ENCODE peak calls at places on chromosomes 6 and 20, in six cellular contexts. One of them, this sample, is unnamed.

GRCh38 chr20:2305479-2305878 is 9.7 kb downstream of the TGM3 start:
- DNase-seq in activated CD8-positive, alpha-beta T cell treated with anti-CD3 and anti-CD28 coated beads for 36 hours: no peak
- DNase-seq in fibroblast of lung: no peak
- DNase-seq in WTC11: no peak
- DNase-seq in left lung: no peak
- DNase-seq in HCT116: no peak
- DNase-seq in this sample: no peak

GRCh38 chr6:77462359-77463307 is 658 bp downstream of the HTR1B start:
- DNase-seq in left lung: no peak
- DNase-seq in HCT116: no peak
- DNase-seq in WTC11: peak; percentile 54
- DNase-seq in activated CD8-positive, alpha-beta T cell treated with anti-CD3 and anti-CD28 coated beads for 36 hours: no peak
- DNase-seq in fibroblast of lung: peak; percentile 50
- DNase-seq in this sample: peak; percentile 39

GRCh38 chr20:39310363-39311037 is 348.4 kb downstream of the DHX35 start:
- DNase-seq in HCT116: no peak
- DNase-seq in activated CD8-positive, alpha-beta T cell treated with anti-CD3 and anti-CD28 coated beads for 36 hours: no peak
- DNase-seq in fibroblast of lung: no peak
- DNase-seq in WTC11: peak; percentile 15
- DNase-seq in left lung: no peak
- DNase-seq in this sample: no peak

GRCh38 chr6:108526739-108527174 is 34.0 kb upstream of the FOXO3 start:
- DNase-seq in left lung: no peak
- DNase-seq in fibroblast of lung: peak; percentile 35
- DNase-seq in activated CD8-positive, alpha-beta T cell treated with anti-CD3 and anti-CD28 coated beads for 36 hours: no peak
- DNase-seq in HCT116: no peak
- DNase-seq in WTC11: no peak
- DNase-seq in this sample: peak; percentile 23

GRCh38 chr6:7241160-7241559 is 71.8 kb downstream of the SSR1 start:
- DNase-seq in left lung: no peak
- DNase-seq in WTC11: no peak
- DNase-seq in activated CD8-positive, alpha-beta T cell treated with anti-CD3 and anti-CD28 coated beads for 36 hours: no peak
- DNase-seq in fibroblast of lung: no peak
- DNase-seq in HCT116: no peak
- DNase-seq in this sample: no peak

GRCh38 chr20:10728873-10729670 is 55.3 kb upstream of the JAG1 start:
- DNase-seq in fibroblast of lung: peak; percentile 78
- DNase-seq in activated CD8-positive, alpha-beta T cell treated with anti-CD3 and anti-CD28 coated beads for 36 hours: no peak
- DNase-seq in left lung: no peak
- DNase-seq in HCT116: no peak
- DNase-seq in WTC11: no peak
- DNase-seq in this sample: no peak

GRCh38 chr20:38168791-38169589 is 3.9 kb upstream of the TGM2 start:
- DNase-seq in left lung: peak; percentile 78
- DNase-seq in fibroblast of lung: no peak
- DNase-seq in WTC11: no peak
- DNase-seq in HCT116: no peak
- DNase-seq in activated CD8-positive, alpha-beta T cell treated with anti-CD3 and anti-CD28 coated beads for 36 hours: no peak
- DNase-seq in this sample: no peak

GRCh38 chr6:82415820-82416219 is 52.2 kb downstream of the TPBG start:
- DNase-seq in HCT116: no peak
- DNase-seq in activated CD8-positive, alpha-beta T cell treated with anti-CD3 and anti-CD28 coated beads for 36 hours: no peak
- DNase-seq in left lung: no peak
- DNase-seq in fibroblast of lung: no peak
- DNase-seq in WTC11: no peak
- DNase-seq in this sample: no peak

GRCh38 chr6:129860901-129861665 is at the start of gene TMEM244:
- DNase-seq in WTC11: no peak
- DNase-seq in activated CD8-positive, alpha-beta T cell treated with anti-CD3 and anti-CD28 coated beads for 36 hours: peak; percentile 16
- DNase-seq in left lung: no peak
- DNase-seq in fibroblast of lung: peak; percentile 76
- DNase-seq in HCT116: no peak
- DNase-seq in this sample: no peak

GRCh38 chr20:49435639-49436038 is 46.8 kb downstream of the KCNB1 start:
- DNase-seq in left lung: no peak
- DNase-seq in fibroblast of lung: no peak
- DNase-seq in HCT116: no peak
- DNase-seq in activated CD8-positive, alpha-beta T cell treated with anti-CD3 and anti-CD28 coated beads for 36 hours: no peak
- DNase-seq in WTC11: no peak
- DNase-seq in this sample: no peak

GRCh38 chr6:16761469-16762264 is 407 bp upstream of the ATXN1 start:
- DNase-seq in activated CD8-positive, alpha-beta T cell treated with anti-CD3 and anti-CD28 coated beads for 36 hours: peak; percentile 91
- DNase-seq in fibroblast of lung: peak; percentile 93
- DNase-seq in WTC11: peak; percentile 87
- DNase-seq in HCT116: peak; percentile 74
- DNase-seq in left lung: peak; percentile 90
- DNase-seq in this sample: peak; percentile 83

GRCh38 chr20:7240490-7240889 is 473.0 kb downstream of the BMP2 start:
- DNase-seq in left lung: no peak
- DNase-seq in HCT116: no peak
- DNase-seq in fibroblast of lung: no peak
- DNase-seq in WTC11: no peak
- DNase-seq in activated CD8-positive, alpha-beta T cell treated with anti-CD3 and anti-CD28 coated beads for 36 hours: no peak
- DNase-seq in this sample: no peak

GRCh38 chr6:143973097-143973979 is 34.7 kb downstream of the PLAGL1 start:
- DNase-seq in fibroblast of lung: no peak
- DNase-seq in HCT116: no peak
- DNase-seq in left lung: no peak
- DNase-seq in activated CD8-positive, alpha-beta T cell treated with anti-CD3 and anti-CD28 coated beads for 36 hours: no peak
- DNase-seq in WTC11: peak; percentile 60
- DNase-seq in this sample: peak; percentile 26

GRCh38 chr6:87180105-87180504 is 24.7 kb downstream of the ZNF292 start:
- DNase-seq in WTC11: no peak
- DNase-seq in HCT116: no peak
- DNase-seq in activated CD8-positive, alpha-beta T cell treated with anti-CD3 and anti-CD28 coated beads for 36 hours: no peak
- DNase-seq in fibroblast of lung: no peak
- DNase-seq in left lung: no peak
- DNase-seq in this sample: no peak

GRCh38 chr6:131597448-131597847 is 24.4 kb downstream of the ARG1 start:
- DNase-seq in WTC11: no peak
- DNase-seq in fibroblast of lung: no peak
- DNase-seq in HCT116: no peak
- DNase-seq in left lung: no peak
- DNase-seq in activated CD8-positive, alpha-beta T cell treated with anti-CD3 and anti-CD28 coated beads for 36 hours: no peak
- DNase-seq in this sample: no peak
- TF ChIP-seq CTCF in WTC11: peak; percentile 11
- TF ChIP-seq CTCF in fibroblast of lung: peak; percentile 39
- TF ChIP-seq CTCF in HCT116: peak; percentile 40
- TF ChIP-seq CTCF in left lung: no peak
- TF ChIP-seq CTCF in activated CD8-positive, alpha-beta T cell treated with anti-CD3 and anti-CD28 coated beads for 36 hours: peak; percentile 26
- TF ChIP-seq CTCF in this sample: peak; percentile 21

DNA sequence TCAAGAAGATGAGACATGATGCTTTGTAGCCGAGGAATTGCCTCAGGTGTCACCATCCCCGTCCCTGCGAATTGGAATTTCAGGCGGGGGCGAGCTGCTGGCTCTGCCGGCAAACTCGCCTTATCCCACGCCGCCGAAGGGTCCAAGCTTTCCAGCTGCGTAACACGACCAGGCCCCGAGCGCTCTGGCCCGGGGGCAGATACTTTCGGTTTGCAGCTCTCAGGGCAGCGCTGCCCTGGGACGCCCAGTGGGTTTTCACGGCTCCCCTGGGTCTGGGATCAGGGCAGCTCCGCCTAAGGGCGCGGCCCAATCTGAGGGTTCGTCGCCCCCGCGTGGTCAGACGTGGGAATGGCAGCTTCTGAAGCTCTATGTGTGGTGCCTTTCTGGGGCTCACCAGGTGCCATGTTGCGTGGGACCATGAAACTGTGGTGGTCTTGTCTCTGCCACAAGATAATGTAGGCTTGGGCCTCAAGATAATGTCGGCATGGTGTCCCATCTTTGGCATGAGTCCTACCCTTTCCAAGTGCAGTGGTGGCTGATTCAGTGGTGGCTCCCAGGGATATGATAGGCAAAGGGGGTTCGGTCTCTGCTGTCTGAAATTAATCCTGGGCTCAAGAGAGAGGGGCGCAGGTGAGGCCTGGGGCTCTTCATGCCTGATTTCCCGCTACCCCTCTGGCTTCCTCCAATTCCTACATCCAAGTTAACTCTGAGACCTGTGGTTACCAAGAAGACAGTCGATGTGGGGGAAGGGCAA is 21.0 kb downstream of the PIGT start:
- DNase-seq in HCT116: peak; percentile 63
- DNase-seq in left lung: peak; percentile 89
- DNase-seq in activated CD8-positive, alpha-beta T cell treated with anti-CD3 and anti-CD28 coated beads for 36 hours: peak; percentile 92
- DNase-seq in WTC11: peak; percentile 90
- DNase-seq in fibroblast of lung: peak; percentile 70
- DNase-seq in this sample: peak; percentile 88
- TF ChIP-seq CTCF in HCT116: peak; percentile 90
- TF ChIP-seq CTCF in left lung: peak; percentile 95
- TF ChIP-seq CTCF in activated CD8-positive, alpha-beta T cell treated with anti-CD3 and anti-CD28 coated beads for 36 hours: peak; percentile 97
- TF ChIP-seq CTCF in WTC11: peak; percentile 92
- TF ChIP-seq CTCF in fibroblast of lung: peak; percentile 90
- TF ChIP-seq CTCF in this sample: peak; percentile 98

DNA sequence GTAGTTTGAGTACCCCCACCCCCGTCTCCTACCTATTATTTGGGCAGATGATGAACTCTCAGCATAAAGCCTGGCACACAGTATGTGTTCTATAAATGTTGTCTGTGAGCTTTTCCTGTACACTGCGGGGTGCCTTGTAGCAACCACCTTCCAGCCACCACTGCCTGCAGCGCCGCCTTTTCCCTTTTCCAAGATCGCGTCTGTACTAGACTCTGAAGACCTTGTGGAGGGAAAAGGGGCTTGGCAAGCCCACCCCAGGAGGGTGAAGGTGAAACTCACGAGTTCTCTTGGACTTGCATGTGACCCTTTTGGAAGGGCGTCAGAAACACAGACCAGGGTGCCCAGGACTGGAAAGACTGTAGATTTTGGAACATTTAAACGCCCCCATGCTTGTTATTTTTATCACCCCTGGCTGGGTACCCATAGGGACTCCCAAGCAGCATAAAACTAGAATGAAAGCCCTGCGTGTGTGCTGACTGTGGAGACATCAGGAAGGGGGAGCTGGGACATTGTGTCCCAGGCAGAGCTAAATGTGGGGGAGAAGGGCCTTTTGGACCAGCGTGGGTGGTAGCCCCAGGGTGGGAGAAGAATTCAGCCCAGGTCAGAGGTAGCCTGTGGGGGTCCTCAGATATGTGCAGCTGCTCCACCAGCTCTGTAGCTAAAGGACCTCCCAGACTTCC is 8.3 kb downstream of the BAK1 start:
- DNase-seq in left lung: no peak
- DNase-seq in WTC11: no peak
- DNase-seq in HCT116: no peak
- DNase-seq in activated CD8-positive, alpha-beta T cell treated with anti-CD3 and anti-CD28 coated beads for 36 hours: no peak
- DNase-seq in fibroblast of lung: no peak
- DNase-seq in this sample: no peak
- TF ChIP-seq CTCF in left lung: no peak
- TF ChIP-seq CTCF in WTC11: no peak
- TF ChIP-seq CTCF in HCT116: no peak
- TF ChIP-seq CTCF in activated CD8-positive, alpha-beta T cell treated with anti-CD3 and anti-CD28 coated beads for 36 hours: no peak
- TF ChIP-seq CTCF in fibroblast of lung: no peak
- TF ChIP-seq CTCF in this sample: no peak

DNA sequence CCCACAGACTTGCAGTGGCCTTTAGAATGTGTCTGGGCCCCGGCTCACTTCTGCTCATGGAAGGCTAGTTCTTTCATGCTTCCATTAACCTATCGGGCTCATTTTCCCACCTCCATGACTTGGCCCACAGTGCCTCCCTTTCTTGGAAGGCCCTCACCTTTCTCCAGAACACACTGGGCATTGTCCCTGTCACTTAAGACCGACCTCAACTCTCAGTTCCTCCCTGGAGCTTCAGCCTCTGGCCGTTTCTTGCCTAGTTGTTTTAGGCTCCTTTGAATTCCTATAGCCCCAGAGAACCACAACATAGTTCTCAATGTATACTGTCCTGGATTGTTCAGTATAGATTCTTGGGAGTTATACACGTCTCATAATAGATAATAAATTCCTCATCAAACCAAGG is 19.3 kb upstream of the TNFAIP3 start:
- DNase-seq in activated CD8-positive, alpha-beta T cell treated with anti-CD3 and anti-CD28 coated beads for 36 hours: no peak
- DNase-seq in WTC11: no peak
- DNase-seq in fibroblast of lung: no peak
- DNase-seq in left lung: no peak
- DNase-seq in HCT116: no peak
- DNase-seq in this sample: no peak
- TF ChIP-seq CTCF in activated CD8-positive, alpha-beta T cell treated with anti-CD3 and anti-CD28 coated beads for 36 hours: no peak
- TF ChIP-seq CTCF in WTC11: no peak
- TF ChIP-seq CTCF in fibroblast of lung: no peak
- TF ChIP-seq CTCF in left lung: no peak
- TF ChIP-seq CTCF in HCT116: no peak
- TF ChIP-seq CTCF in this sample: no peak

GRCh38 chr6:33248932-33249731 is 22.5 kb downstream of the VPS52 start:
- DNase-seq in activated CD8-positive, alpha-beta T cell treated with anti-CD3 and anti-CD28 coated beads for 36 hours: peak; percentile 99
- DNase-seq in left lung: peak; percentile 98
- DNase-seq in HCT116: peak; percentile 99
- DNase-seq in WTC11: peak; percentile 97
- DNase-seq in fibroblast of lung: peak; percentile 99
- DNase-seq in this sample: peak; percentile 96

GRCh38 chr6:33252758-33253157 is 18.9 kb downstream of the VPS52 start:
- DNase-seq in left lung: no peak
- DNase-seq in fibroblast of lung: peak; percentile 55
- DNase-seq in HCT116: no peak
- DNase-seq in WTC11: no peak
- DNase-seq in activated CD8-positive, alpha-beta T cell treated with anti-CD3 and anti-CD28 coated beads for 36 hours: no peak
- DNase-seq in this sample: no peak

GRCh38 chr6:33249732-33250625 is 21.7 kb downstream of the VPS52 start:
- DNase-seq in left lung: peak; percentile 35
- DNase-seq in WTC11: no peak
- DNase-seq in HCT116: no peak
- DNase-seq in fibroblast of lung: peak; percentile 84
- DNase-seq in activated CD8-positive, alpha-beta T cell treated with anti-CD3 and anti-CD28 coated beads for 36 hours: peak; percentile 28
- DNase-seq in this sample: peak; percentile 65

GRCh38 chr6:33250731-33251130 is 20.9 kb downstream of the VPS52 start:
- DNase-seq in HCT116: no peak
- DNase-seq in activated CD8-positive, alpha-beta T cell treated with anti-CD3 and anti-CD28 coated beads for 36 hours: no peak
- DNase-seq in left lung: no peak
- DNase-seq in fibroblast of lung: no peak
- DNase-seq in WTC11: no peak
- DNase-seq in this sample: no peak

GRCh38 chr6:33251390-33252012 is 20.2 kb downstream of the VPS52 start:
- DNase-seq in left lung: no peak
- DNase-seq in WTC11: no peak
- DNase-seq in activated CD8-positive, alpha-beta T cell treated with anti-CD3 and anti-CD28 coated beads for 36 hours: no peak
- DNase-seq in HCT116: no peak
- DNase-seq in fibroblast of lung: peak; percentile 44
- DNase-seq in this sample: no peak
- TF ChIP-seq CTCF in left lung: no peak
- TF ChIP-seq CTCF in WTC11: no peak
- TF ChIP-seq CTCF in activated CD8-positive, alpha-beta T cell treated with anti-CD3 and anti-CD28 coated beads for 36 hours: no peak
- TF ChIP-seq CTCF in HCT116: no peak
- TF ChIP-seq CTCF in fibroblast of lung: no peak
- TF ChIP-seq CTCF in this sample: no peak

GRCh38 chr6:43951756-43952675 is 175.2 kb downstream of the MRPL14 start:
- DNase-seq in activated CD8-positive, alpha-beta T cell treated with anti-CD3 and anti-CD28 coated beads for 36 hours: no peak
- DNase-seq in fibroblast of lung: no peak
- DNase-seq in WTC11: no peak
- DNase-seq in left lung: no peak
- DNase-seq in HCT116: no peak
- DNase-seq in this sample: no peak

GRCh38 chr6:43953794-43954310 is 173.4 kb downstream of the MRPL14 start:
- DNase-seq in left lung: no peak
- DNase-seq in HCT116: no peak
- DNase-seq in fibroblast of lung: no peak
- DNase-seq in WTC11: peak; percentile 77
- DNase-seq in activated CD8-positive, alpha-beta T cell treated with anti-CD3 and anti-CD28 coated beads for 36 hours: peak; percentile 14
- DNase-seq in this sample: peak; percentile 61

GRCh38 chr6:43951063-43951755 is 176.0 kb downstream of the MRPL14 start:
- DNase-seq in WTC11: peak; percentile 90
- DNase-seq in fibroblast of lung: no peak
- DNase-seq in activated CD8-positive, alpha-beta T cell treated with anti-CD3 and anti-CD28 coated beads for 36 hours: peak; percentile 45
- DNase-seq in left lung: no peak
- DNase-seq in HCT116: peak; percentile 10
- DNase-seq in this sample: peak; percentile 72

GRCh38 chr6:43953256-43953655 is 174.0 kb downstream of the MRPL14 start:
- DNase-seq in WTC11: no peak
- DNase-seq in HCT116: no peak
- DNase-seq in fibroblast of lung: no peak
- DNase-seq in activated CD8-positive, alpha-beta T cell treated with anti-CD3 and anti-CD28 coated beads for 36 hours: no peak
- DNase-seq in left lung: no peak
- DNase-seq in this sample: no peak

GRCh38 chr6:43952746-43953145 is 174.5 kb downstream of the MRPL14 start:
- DNase-seq in fibroblast of lung: no peak
- DNase-seq in left lung: no peak
- DNase-seq in HCT116: peak; percentile 21
- DNase-seq in activated CD8-positive, alpha-beta T cell treated with anti-CD3 and anti-CD28 coated beads for 36 hours: peak; percentile 23
- DNase-seq in WTC11: no peak
- DNase-seq in this sample: no peak
- TF ChIP-seq CTCF in fibroblast of lung: no peak
- TF ChIP-seq CTCF in left lung: no peak
- TF ChIP-seq CTCF in HCT116: peak; percentile 52
- TF ChIP-seq CTCF in activated CD8-positive, alpha-beta T cell treated with anti-CD3 and anti-CD28 coated beads for 36 hours: no peak
- TF ChIP-seq CTCF in WTC11: no peak
- TF ChIP-seq CTCF in this sample: no peak

This sample was measured in glutamatergic neuron.